ENCODE peak calls at places on chromosomes 5 and 9, in four cellular contexts. One of them, this sample, is unnamed.

GRCh38 chr5:142325677-142326479 is 1.1 kb upstream of the SPRY4 start:
- DNase-seq in activated T-cell treated with anti-CD3 and anti-CD28 coated beads for 1 hour: no peak
- DNase-seq in glutamatergic neuron: peak; percentile 51
- DNase-seq in stimulated activated effector memory CD8-positive, alpha-beta T cell treated with anti-CD3 and anti-CD28 coated beads, Interleukin-12 subunit alpha, Interleukin-12 subunit beta, amount 100 ng/mL, for 72 hours: peak; percentile 59
- DNase-seq in this sample: no peak

GRCh38 chr5:59042683-59043082 is 459.8 kb downstream of the RAB3C start:
- DNase-seq in activated T-cell treated with anti-CD3 and anti-CD28 coated beads for 1 hour: no peak
- DNase-seq in glutamatergic neuron: no peak
- DNase-seq in stimulated activated effector memory CD8-positive, alpha-beta T cell treated with anti-CD3 and anti-CD28 coated beads, Interleukin-12 subunit alpha, Interleukin-12 subunit beta, amount 100 ng/mL, for 72 hours: no peak
- DNase-seq in this sample: no peak

GRCh38 chr5:73960023-73960422 is 334.0 kb downstream of the ARHGEF28 start:
- DNase-seq in activated T-cell treated with anti-CD3 and anti-CD28 coated beads for 1 hour: no peak
- DNase-seq in glutamatergic neuron: no peak
- DNase-seq in stimulated activated effector memory CD8-positive, alpha-beta T cell treated with anti-CD3 and anti-CD28 coated beads, Interleukin-12 subunit alpha, Interleukin-12 subunit beta, amount 100 ng/mL, for 72 hours: no peak
- DNase-seq in this sample: no peak

GRCh38 chr9:97132865-97133264 is 93.9 kb upstream of the CTSV start:
- DNase-seq in activated T-cell treated with anti-CD3 and anti-CD28 coated beads for 1 hour: no peak
- DNase-seq in glutamatergic neuron: no peak
- DNase-seq in stimulated activated effector memory CD8-positive, alpha-beta T cell treated with anti-CD3 and anti-CD28 coated beads, Interleukin-12 subunit alpha, Interleukin-12 subunit beta, amount 100 ng/mL, for 72 hours: no peak
- DNase-seq in this sample: no peak

GRCh38 chr5:109936996-109937395 is 247.3 kb downstream of the MAN2A1 start:
- DNase-seq in activated T-cell treated with anti-CD3 and anti-CD28 coated beads for 1 hour: no peak
- DNase-seq in glutamatergic neuron: no peak
- DNase-seq in stimulated activated effector memory CD8-positive, alpha-beta T cell treated with anti-CD3 and anti-CD28 coated beads, Interleukin-12 subunit alpha, Interleukin-12 subunit beta, amount 100 ng/mL, for 72 hours: peak; percentile 59
- DNase-seq in this sample: no peak

GRCh38 chr5:91318727-91319126 is 64.4 kb downstream of the ARRDC3 start:
- DNase-seq in activated T-cell treated with anti-CD3 and anti-CD28 coated beads for 1 hour: no peak
- DNase-seq in glutamatergic neuron: no peak
- DNase-seq in stimulated activated effector memory CD8-positive, alpha-beta T cell treated with anti-CD3 and anti-CD28 coated beads, Interleukin-12 subunit alpha, Interleukin-12 subunit beta, amount 100 ng/mL, for 72 hours: no peak
- DNase-seq in this sample: no peak

GRCh38 chr5:35198096-35198495 is 32.2 kb downstream of the PRLR start:
- DNase-seq in activated T-cell treated with anti-CD3 and anti-CD28 coated beads for 1 hour: no peak
- DNase-seq in glutamatergic neuron: no peak
- DNase-seq in stimulated activated effector memory CD8-positive, alpha-beta T cell treated with anti-CD3 and anti-CD28 coated beads, Interleukin-12 subunit alpha, Interleukin-12 subunit beta, amount 100 ng/mL, for 72 hours: no peak
- DNase-seq in this sample: peak; percentile 87

GRCh38 chr5:127077346-127077745 is 4.0 kb upstream of the C5orf63 start:
- DNase-seq in activated T-cell treated with anti-CD3 and anti-CD28 coated beads for 1 hour: no peak
- DNase-seq in glutamatergic neuron: no peak
- DNase-seq in stimulated activated effector memory CD8-positive, alpha-beta T cell treated with anti-CD3 and anti-CD28 coated beads, Interleukin-12 subunit alpha, Interleukin-12 subunit beta, amount 100 ng/mL, for 72 hours: no peak
- DNase-seq in this sample: no peak

GRCh38 chr9:129735546-129735945 is 17.3 kb downstream of the PTGES start:
- DNase-seq in activated T-cell treated with anti-CD3 and anti-CD28 coated beads for 1 hour: no peak
- DNase-seq in glutamatergic neuron: no peak
- DNase-seq in stimulated activated effector memory CD8-positive, alpha-beta T cell treated with anti-CD3 and anti-CD28 coated beads, Interleukin-12 subunit alpha, Interleukin-12 subunit beta, amount 100 ng/mL, for 72 hours: no peak
- DNase-seq in this sample: no peak

GRCh38 chr9:114300846-114301797 is 21.8 kb upstream of the ORM1 start:
- DNase-seq in activated T-cell treated with anti-CD3 and anti-CD28 coated beads for 1 hour: no peak
- DNase-seq in glutamatergic neuron: no peak
- DNase-seq in stimulated activated effector memory CD8-positive, alpha-beta T cell treated with anti-CD3 and anti-CD28 coated beads, Interleukin-12 subunit alpha, Interleukin-12 subunit beta, amount 100 ng/mL, for 72 hours: no peak
- DNase-seq in this sample: no peak

GRCh38 chr9:108130896-108131295 is 641.3 kb upstream of the KLF4 start:
- DNase-seq in activated T-cell treated with anti-CD3 and anti-CD28 coated beads for 1 hour: no peak
- DNase-seq in glutamatergic neuron: no peak
- DNase-seq in stimulated activated effector memory CD8-positive, alpha-beta T cell treated with anti-CD3 and anti-CD28 coated beads, Interleukin-12 subunit alpha, Interleukin-12 subunit beta, amount 100 ng/mL, for 72 hours: no peak
- DNase-seq in this sample: no peak

GRCh38 chr9:99822596-99823391 is 1.1 kb downstream of the NR4A3 start:
- DNase-seq in activated T-cell treated with anti-CD3 and anti-CD28 coated beads for 1 hour: no peak
- DNase-seq in glutamatergic neuron: peak; percentile 72
- DNase-seq in stimulated activated effector memory CD8-positive, alpha-beta T cell treated with anti-CD3 and anti-CD28 coated beads, Interleukin-12 subunit alpha, Interleukin-12 subunit beta, amount 100 ng/mL, for 72 hours: peak; percentile 73
- DNase-seq in this sample: peak; percentile 52

GRCh38 chr9:107539427-107540154 is 50.0 kb upstream of the KLF4 start:
- DNase-seq in activated T-cell treated with anti-CD3 and anti-CD28 coated beads for 1 hour: no peak
- DNase-seq in glutamatergic neuron: no peak
- DNase-seq in stimulated activated effector memory CD8-positive, alpha-beta T cell treated with anti-CD3 and anti-CD28 coated beads, Interleukin-12 subunit alpha, Interleukin-12 subunit beta, amount 100 ng/mL, for 72 hours: no peak
- DNase-seq in this sample: no peak

GRCh38 chr9:131111186-131111853 is 14.1 kb upstream of the NUP214 start:
- DNase-seq in activated T-cell treated with anti-CD3 and anti-CD28 coated beads for 1 hour: no peak
- DNase-seq in glutamatergic neuron: no peak
- DNase-seq in stimulated activated effector memory CD8-positive, alpha-beta T cell treated with anti-CD3 and anti-CD28 coated beads, Interleukin-12 subunit alpha, Interleukin-12 subunit beta, amount 100 ng/mL, for 72 hours: no peak
- DNase-seq in this sample: no peak

GRCh38 chr9:97763884-97764283 is 66.7 kb upstream of the XPA start:
- DNase-seq in activated T-cell treated with anti-CD3 and anti-CD28 coated beads for 1 hour: no peak
- DNase-seq in glutamatergic neuron: no peak
- DNase-seq in stimulated activated effector memory CD8-positive, alpha-beta T cell treated with anti-CD3 and anti-CD28 coated beads, Interleukin-12 subunit alpha, Interleukin-12 subunit beta, amount 100 ng/mL, for 72 hours: no peak
- DNase-seq in this sample: no peak

GRCh38 chr5:19058216-19058615 is 929.8 kb downstream of the CDH18 start:
- DNase-seq in activated T-cell treated with anti-CD3 and anti-CD28 coated beads for 1 hour: no peak
- DNase-seq in glutamatergic neuron: no peak
- DNase-seq in stimulated activated effector memory CD8-positive, alpha-beta T cell treated with anti-CD3 and anti-CD28 coated beads, Interleukin-12 subunit alpha, Interleukin-12 subunit beta, amount 100 ng/mL, for 72 hours: no peak
- DNase-seq in this sample: no peak

GRCh38 chr5:96297867-96298266 is 135.2 kb downstream of the PCSK1 start:
- DNase-seq in activated T-cell treated with anti-CD3 and anti-CD28 coated beads for 1 hour: no peak
- DNase-seq in glutamatergic neuron: no peak
- DNase-seq in stimulated activated effector memory CD8-positive, alpha-beta T cell treated with anti-CD3 and anti-CD28 coated beads, Interleukin-12 subunit alpha, Interleukin-12 subunit beta, amount 100 ng/mL, for 72 hours: no peak
- DNase-seq in this sample: no peak

GRCh38 chr5:150394103-150394502 is 18.6 kb downstream of the CD74 start:
- DNase-seq in activated T-cell treated with anti-CD3 and anti-CD28 coated beads for 1 hour: no peak
- DNase-seq in glutamatergic neuron: no peak
- DNase-seq in stimulated activated effector memory CD8-positive, alpha-beta T cell treated with anti-CD3 and anti-CD28 coated beads, Interleukin-12 subunit alpha, Interleukin-12 subunit beta, amount 100 ng/mL, for 72 hours: no peak
- DNase-seq in this sample: no peak

GRCh38 chr5:61674403-61674802 is 342.3 kb downstream of the ZSWIM6 start:
- DNase-seq in activated T-cell treated with anti-CD3 and anti-CD28 coated beads for 1 hour: no peak
- DNase-seq in glutamatergic neuron: no peak
- DNase-seq in stimulated activated effector memory CD8-positive, alpha-beta T cell treated with anti-CD3 and anti-CD28 coated beads, Interleukin-12 subunit alpha, Interleukin-12 subunit beta, amount 100 ng/mL, for 72 hours: no peak
- DNase-seq in this sample: no peak

GRCh38 chr5:105735704-105736103 is 1935.0 kb downstream of the EFNA5 start:
- DNase-seq in activated T-cell treated with anti-CD3 and anti-CD28 coated beads for 1 hour: no peak
- DNase-seq in glutamatergic neuron: no peak
- DNase-seq in stimulated activated effector memory CD8-positive, alpha-beta T cell treated with anti-CD3 and anti-CD28 coated beads, Interleukin-12 subunit alpha, Interleukin-12 subunit beta, amount 100 ng/mL, for 72 hours: no peak
- DNase-seq in this sample: no peak

GRCh38 chr9:92474569-92474968 is 7.7 kb downstream of the ASPN start:
- DNase-seq in activated T-cell treated with anti-CD3 and anti-CD28 coated beads for 1 hour: no peak
- DNase-seq in glutamatergic neuron: no peak
- DNase-seq in stimulated activated effector memory CD8-positive, alpha-beta T cell treated with anti-CD3 and anti-CD28 coated beads, Interleukin-12 subunit alpha, Interleukin-12 subunit beta, amount 100 ng/mL, for 72 hours: no peak
- DNase-seq in this sample: no peak

GRCh38 chr9:72149231-72149975 is at the start of gene GDA:
- DNase-seq in activated T-cell treated with anti-CD3 and anti-CD28 coated beads for 1 hour: no peak
- DNase-seq in glutamatergic neuron: peak; percentile 57
- DNase-seq in stimulated activated effector memory CD8-positive, alpha-beta T cell treated with anti-CD3 and anti-CD28 coated beads, Interleukin-12 subunit alpha, Interleukin-12 subunit beta, amount 100 ng/mL, for 72 hours: no peak
- DNase-seq in this sample: peak; percentile 86

GRCh38 chr5:33379757-33380156 is 61.0 kb upstream of the TARS1 start:
- DNase-seq in activated T-cell treated with anti-CD3 and anti-CD28 coated beads for 1 hour: no peak
- DNase-seq in glutamatergic neuron: no peak
- DNase-seq in stimulated activated effector memory CD8-positive, alpha-beta T cell treated with anti-CD3 and anti-CD28 coated beads, Interleukin-12 subunit alpha, Interleukin-12 subunit beta, amount 100 ng/mL, for 72 hours: no peak
- DNase-seq in this sample: no peak

GRCh38 chr9:100578610-100579009 is 731 bp downstream of the CAVIN4 start:
- DNase-seq in activated T-cell treated with anti-CD3 and anti-CD28 coated beads for 1 hour: no peak
- DNase-seq in glutamatergic neuron: no peak
- DNase-seq in stimulated activated effector memory CD8-positive, alpha-beta T cell treated with anti-CD3 and anti-CD28 coated beads, Interleukin-12 subunit alpha, Interleukin-12 subunit beta, amount 100 ng/mL, for 72 hours: no peak
- DNase-seq in this sample: no peak

GRCh38 chr9:134175808-134176598 is 11.6 kb upstream of the RNU6ATAC start:
- DNase-seq in activated T-cell treated with anti-CD3 and anti-CD28 coated beads for 1 hour: no peak
- DNase-seq in glutamatergic neuron: peak; percentile 23
- DNase-seq in stimulated activated effector memory CD8-positive, alpha-beta T cell treated with anti-CD3 and anti-CD28 coated beads, Interleukin-12 subunit alpha, Interleukin-12 subunit beta, amount 100 ng/mL, for 72 hours: no peak
- DNase-seq in this sample: peak; percentile 93

GRCh38 chr5:172723508-172723907 is 47.5 kb downstream of the DUSP1 start:
- DNase-seq in activated T-cell treated with anti-CD3 and anti-CD28 coated beads for 1 hour: no peak
- DNase-seq in glutamatergic neuron: no peak
- DNase-seq in stimulated activated effector memory CD8-positive, alpha-beta T cell treated with anti-CD3 and anti-CD28 coated beads, Interleukin-12 subunit alpha, Interleukin-12 subunit beta, amount 100 ng/mL, for 72 hours: no peak
- DNase-seq in this sample: no peak

GRCh38 chr5:136432705-136433104 is 67.4 kb upstream of the TRPC7 start:
- DNase-seq in activated T-cell treated with anti-CD3 and anti-CD28 coated beads for 1 hour: no peak
- DNase-seq in glutamatergic neuron: no peak
- DNase-seq in stimulated activated effector memory CD8-positive, alpha-beta T cell treated with anti-CD3 and anti-CD28 coated beads, Interleukin-12 subunit alpha, Interleukin-12 subunit beta, amount 100 ng/mL, for 72 hours: no peak
- DNase-seq in this sample: no peak

GRCh38 chr9:33162721-33163311 is 4.3 kb downstream of the B4GALT1 start:
- DNase-seq in activated T-cell treated with anti-CD3 and anti-CD28 coated beads for 1 hour: no peak
- DNase-seq in glutamatergic neuron: no peak
- DNase-seq in stimulated activated effector memory CD8-positive, alpha-beta T cell treated with anti-CD3 and anti-CD28 coated beads, Interleukin-12 subunit alpha, Interleukin-12 subunit beta, amount 100 ng/mL, for 72 hours: no peak
- DNase-seq in this sample: peak; percentile 92

GRCh38 chr5:61327761-61328753 is 4.0 kb upstream of the ZSWIM6 start:
- DNase-seq in activated T-cell treated with anti-CD3 and anti-CD28 coated beads for 1 hour: no peak
- DNase-seq in glutamatergic neuron: no peak
- DNase-seq in stimulated activated effector memory CD8-positive, alpha-beta T cell treated with anti-CD3 and anti-CD28 coated beads, Interleukin-12 subunit alpha, Interleukin-12 subunit beta, amount 100 ng/mL, for 72 hours: peak; percentile 70
- DNase-seq in this sample: no peak

GRCh38 chr9:135343733-135344522 is 135.7 kb upstream of the PPP1R26 start:
- DNase-seq in activated T-cell treated with anti-CD3 and anti-CD28 coated beads for 1 hour: peak; percentile 36
- DNase-seq in glutamatergic neuron: peak; percentile 93
- DNase-seq in stimulated activated effector memory CD8-positive, alpha-beta T cell treated with anti-CD3 and anti-CD28 coated beads, Interleukin-12 subunit alpha, Interleukin-12 subunit beta, amount 100 ng/mL, for 72 hours: peak; percentile 66
- DNase-seq in this sample: peak; percentile 73

GRCh38 chr5:178983728-178984127 is 11.4 kb downstream of the GRM6 start:
- DNase-seq in activated T-cell treated with anti-CD3 and anti-CD28 coated beads for 1 hour: no peak
- DNase-seq in glutamatergic neuron: no peak
- DNase-seq in stimulated activated effector memory CD8-positive, alpha-beta T cell treated with anti-CD3 and anti-CD28 coated beads, Interleukin-12 subunit alpha, Interleukin-12 subunit beta, amount 100 ng/mL, for 72 hours: no peak
- DNase-seq in this sample: no peak

GRCh38 chr9:93387791-93388190 is 63.7 kb upstream of the FAM120A start:
- DNase-seq in activated T-cell treated with anti-CD3 and anti-CD28 coated beads for 1 hour: no peak
- DNase-seq in glutamatergic neuron: no peak
- DNase-seq in stimulated activated effector memory CD8-positive, alpha-beta T cell treated with anti-CD3 and anti-CD28 coated beads, Interleukin-12 subunit alpha, Interleukin-12 subunit beta, amount 100 ng/mL, for 72 hours: no peak
- DNase-seq in this sample: no peak